ENCODE peak calls at places on chromosomes 6 and 20, in four cellular contexts. One of them, this sample, is unnamed.

GRCh38 chr20:51687071-51687470 is 81.1 kb downstream of the ATP9A start:
- DNase-seq in mesendoderm: peak; percentile 32
- DNase-seq in mesenchymal stem cell: peak; percentile 65
- DNase-seq in H9: no peak
- DNase-seq in this sample: peak; percentile 50

GRCh38 chr6:55729665-55730064 is 145.7 kb downstream of the BMP5 start:
- DNase-seq in H9: no peak
- DNase-seq in mesenchymal stem cell: peak; percentile 40
- DNase-seq in mesendoderm: no peak
- DNase-seq in this sample: peak; percentile 19

GRCh38 chr6:21582651-21583050 is 10.9 kb upstream of the SOX4 start:
- DNase-seq in H9: no peak
- DNase-seq in mesenchymal stem cell: no peak
- DNase-seq in mesendoderm: no peak
- DNase-seq in this sample: peak; percentile 63

GRCh38 chr6:121590438-121590837 is 155.0 kb downstream of the GJA1 start:
- DNase-seq in mesendoderm: no peak
- DNase-seq in H9: no peak
- DNase-seq in mesenchymal stem cell: peak; percentile 9
- DNase-seq in this sample: peak; percentile 72

GRCh38 chr6:81979767-81980166 is 227.3 kb upstream of the TENT5A start:
- DNase-seq in H9: no peak
- DNase-seq in mesenchymal stem cell: no peak
- DNase-seq in mesendoderm: no peak
- DNase-seq in this sample: no peak

GRCh38 chr6:116447496-116448011 is 13.6 kb upstream of the CALHM6 start:
- DNase-seq in mesendoderm: no peak
- DNase-seq in H9: no peak
- DNase-seq in mesenchymal stem cell: peak; percentile 99
- DNase-seq in this sample: peak; percentile 99

GRCh38 chr20:20009784-20010253 is 7.3 kb upstream of the NAA20 start:
- DNase-seq in mesenchymal stem cell: peak; percentile 33
- DNase-seq in H9: peak; percentile 57
- DNase-seq in mesendoderm: peak; percentile 63
- DNase-seq in this sample: no peak

GRCh38 chr6:45590751-45591184 is 213.0 kb upstream of the SUPT3H start:
- DNase-seq in H9: no peak
- DNase-seq in mesendoderm: no peak
- DNase-seq in mesenchymal stem cell: peak; percentile 77
- DNase-seq in this sample: peak; percentile 28

GRCh38 chr6:27406085-27406484 is 17.5 kb downstream of the ZNF391 start:
- DNase-seq in mesendoderm: no peak
- DNase-seq in mesenchymal stem cell: no peak
- DNase-seq in H9: no peak
- DNase-seq in this sample: no peak

GRCh38 chr6:139327038-139327437 is 35.2 kb upstream of the TXLNB start:
- DNase-seq in mesenchymal stem cell: no peak
- DNase-seq in mesendoderm: no peak
- DNase-seq in H9: no peak
- DNase-seq in this sample: no peak

GRCh38 chr6:113489946-113490345 is 367.2 kb upstream of the MARCKS start:
- DNase-seq in mesendoderm: no peak
- DNase-seq in mesenchymal stem cell: no peak
- DNase-seq in H9: no peak
- DNase-seq in this sample: no peak

GRCh38 chr6:30508890-30509736 is 19.8 kb downstream of the HLA-E start:
- DNase-seq in mesenchymal stem cell: peak; percentile 49
- DNase-seq in mesendoderm: no peak
- DNase-seq in H9: no peak
- DNase-seq in this sample: peak; percentile 51

GRCh38 chr6:163252132-163252729 is 162.3 kb upstream of the QKI start:
- DNase-seq in H9: no peak
- DNase-seq in mesendoderm: no peak
- DNase-seq in mesenchymal stem cell: no peak
- DNase-seq in this sample: no peak

GRCh38 chr6:163253556-163254213 is 160.8 kb upstream of the QKI start:
- DNase-seq in H9: no peak
- DNase-seq in mesendoderm: no peak
- DNase-seq in mesenchymal stem cell: no peak
- DNase-seq in this sample: no peak

GRCh38 chr6:163259689-163260088 is 154.8 kb upstream of the QKI start:
- DNase-seq in H9: no peak
- DNase-seq in mesendoderm: no peak
- DNase-seq in mesenchymal stem cell: no peak
- DNase-seq in this sample: no peak

GRCh38 chr6:163254341-163254835 is 160.1 kb upstream of the QKI start:
- DNase-seq in mesenchymal stem cell: no peak
- DNase-seq in H9: no peak
- DNase-seq in mesendoderm: no peak
- DNase-seq in this sample: no peak

DNA sequence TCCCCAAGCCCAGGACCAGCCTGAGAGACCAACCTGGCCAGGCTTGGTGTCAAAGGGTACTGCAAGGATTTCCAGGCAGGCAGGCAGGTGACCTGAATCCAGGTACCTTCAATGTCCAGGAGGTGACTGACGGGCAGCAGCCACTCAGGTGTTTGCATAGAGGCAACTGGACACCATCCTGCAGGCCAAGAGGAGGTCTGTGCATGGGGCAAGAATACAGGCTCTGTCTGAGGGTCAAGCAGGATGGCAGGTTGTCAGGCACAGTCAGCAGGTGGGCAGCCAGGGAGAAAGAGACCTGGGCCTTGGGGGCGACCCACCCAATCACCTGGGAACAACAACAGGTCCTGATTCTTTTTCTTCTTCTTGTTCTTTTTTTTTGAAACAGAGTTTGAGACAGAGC is 159.3 kb upstream of the QKI start:
- DNase-seq in mesenchymal stem cell: no peak
- DNase-seq in mesendoderm: no peak
- DNase-seq in H9: no peak
- DNase-seq in this sample: no peak
- H3K4ac ChIP-seq in mesenchymal stem cell: no peak overlapping the region
- H3K4ac ChIP-seq in mesendoderm: no peak overlapping the region
- H3K4ac ChIP-seq in H9: no peak overlapping the region
- H3K4ac ChIP-seq in this sample: no peak overlapping the region

DNA sequence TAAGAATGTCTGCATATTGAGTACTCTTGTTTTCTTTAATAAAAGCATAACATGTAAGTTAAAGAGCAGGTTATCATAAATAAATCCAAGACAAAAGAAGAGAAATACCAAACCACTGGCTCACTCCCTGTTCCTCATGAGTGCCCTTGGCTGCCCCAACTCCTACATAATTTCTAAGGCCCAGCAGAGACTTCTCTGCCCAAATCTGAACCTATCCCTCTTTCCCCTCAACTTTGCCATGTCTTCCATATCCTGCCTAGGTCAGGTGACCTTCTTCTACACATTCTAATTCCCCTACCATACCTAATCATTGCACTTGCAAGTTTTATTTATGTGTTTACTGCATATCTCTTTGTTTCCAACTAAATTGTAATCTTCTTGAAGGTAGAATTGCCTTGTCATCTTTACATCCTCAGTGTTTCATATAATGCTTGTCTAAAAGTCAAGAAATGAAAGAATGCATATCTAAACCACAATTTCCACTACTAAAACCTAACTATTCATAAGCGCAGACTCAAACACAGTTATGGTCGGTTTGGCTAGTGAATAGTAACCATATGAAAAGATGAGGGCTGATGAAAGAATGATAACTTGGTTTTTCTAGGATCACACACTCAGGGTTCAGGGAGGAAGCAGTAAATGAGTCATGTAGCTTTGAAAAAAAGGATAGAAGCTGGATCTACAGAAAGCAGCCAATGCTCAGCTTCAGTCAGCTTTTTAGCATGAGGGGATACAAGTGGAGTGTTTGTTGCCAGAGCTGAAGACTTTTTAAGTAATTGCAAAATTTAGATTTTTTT is 53.3 kb upstream of the EYA4 start:
- DNase-seq in H9: no peak
- DNase-seq in mesendoderm: no peak
- DNase-seq in mesenchymal stem cell: peak; percentile 10
- DNase-seq in this sample: peak; percentile 85
- H2BK120ac ChIP-seq in H9: no peak overlapping the region
- H2BK120ac ChIP-seq in mesendoderm: no peak overlapping the region
- H2BK120ac ChIP-seq in mesenchymal stem cell: no peak overlapping the region
- H2BK120ac ChIP-seq in this sample: no peak overlapping the region

GRCh38 chr20:1928154-1928553 is 32.9 kb downstream of the SIRPA start:
- DNase-seq in mesenchymal stem cell: peak; percentile 81
- DNase-seq in mesendoderm: no peak
- DNase-seq in H9: no peak
- DNase-seq in this sample: no peak

GRCh38 chr20:1928782-1929181 is 33.6 kb downstream of the SIRPA start:
- DNase-seq in H9: no peak
- DNase-seq in mesendoderm: no peak
- DNase-seq in mesenchymal stem cell: peak; percentile 21
- DNase-seq in this sample: no peak

GRCh38 chr20:1931830-1932229 is 36.6 kb downstream of the SIRPA start:
- DNase-seq in mesenchymal stem cell: no peak
- DNase-seq in H9: no peak
- DNase-seq in mesendoderm: no peak
- DNase-seq in this sample: no peak

GRCh38 chr20:1929460-1929859 is 34.3 kb downstream of the SIRPA start:
- DNase-seq in mesenchymal stem cell: no peak
- DNase-seq in mesendoderm: no peak
- DNase-seq in H9: no peak
- DNase-seq in this sample: no peak

DNA sequence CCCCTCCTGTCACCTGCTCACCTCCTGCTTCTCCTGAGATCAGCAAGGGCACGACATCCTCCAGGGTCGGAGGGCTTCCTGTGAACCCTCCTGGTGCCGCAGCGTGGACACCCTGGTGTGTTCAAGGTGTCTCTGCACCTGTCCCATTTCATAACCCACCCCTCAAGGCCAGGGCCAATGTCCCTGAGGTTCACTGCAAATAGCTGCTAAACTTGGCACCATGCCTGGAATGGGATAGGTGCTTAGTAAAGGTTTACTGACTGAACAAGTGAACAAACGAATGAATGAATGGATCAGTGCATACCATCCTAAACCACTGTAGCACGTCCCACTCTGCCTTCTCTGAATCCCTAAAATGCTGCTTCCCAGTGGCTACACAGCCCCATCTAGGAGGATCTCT is 35.0 kb downstream of the SIRPA start:
- DNase-seq in mesenchymal stem cell: no peak
- DNase-seq in mesendoderm: no peak
- DNase-seq in H9: no peak
- DNase-seq in this sample: no peak
- H3K4ac ChIP-seq in mesenchymal stem cell: no peak overlapping the region
- H3K4ac ChIP-seq in mesendoderm: no peak overlapping the region
- H3K4ac ChIP-seq in H9: no peak overlapping the region
- H3K4ac ChIP-seq in this sample: no peak overlapping the region

GRCh38 chr6:97038437-97038836 is 113.9 kb downstream of the KLHL32 start:
- DNase-seq in mesendoderm: no peak
- DNase-seq in mesenchymal stem cell: no peak
- DNase-seq in H9: no peak
- DNase-seq in this sample: no peak

DNA sequence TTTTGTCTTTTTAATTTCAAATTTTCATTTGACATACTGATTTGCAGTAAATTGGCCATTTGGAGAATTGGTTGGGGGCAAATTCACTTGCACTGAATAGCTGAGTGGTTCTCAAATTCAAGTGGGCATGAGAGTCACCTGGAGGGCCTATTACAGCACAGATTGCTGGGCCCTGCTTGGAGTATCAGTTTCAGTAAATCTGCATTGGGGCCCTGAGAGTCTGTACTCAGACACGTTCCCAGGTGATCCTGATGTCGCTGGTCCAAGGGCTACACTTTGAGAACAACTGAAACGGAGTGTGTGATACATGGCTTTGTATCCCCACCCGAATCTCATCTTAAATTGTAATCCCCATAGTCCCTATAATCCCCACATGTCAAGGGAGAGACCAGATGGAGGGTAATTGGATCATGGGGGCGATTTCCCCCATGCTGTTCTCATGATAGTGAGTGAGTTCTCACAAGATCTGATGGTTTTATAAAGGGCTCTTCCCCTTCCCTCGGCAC is 115.9 kb downstream of the KLHL32 start:
- DNase-seq in H9: no peak
- DNase-seq in mesenchymal stem cell: no peak
- DNase-seq in mesendoderm: no peak
- DNase-seq in this sample: no peak
- H2BK120ac ChIP-seq in H9: no peak overlapping the region
- H2BK120ac ChIP-seq in mesenchymal stem cell: no peak overlapping the region
- H2BK120ac ChIP-seq in mesendoderm: no peak overlapping the region
- H2BK120ac ChIP-seq in this sample: no peak overlapping the region

This sample was measured in IMR-90.